ENCODE peak calls at places on chromosomes 6 and 20, in seven cellular contexts. E, F, Z, M, C, Y and G are unnamed samples.
A peak's percentile ranks its signal among the peaks of the same experiment; 100 is the strongest.

GRCh38 chr20:23407770-23408467 is 13.4 kb downstream of the NAPB start:
- DNase-seq in E (no peak), F (no peak), Z (no peak), M (no peak), C (no peak), Y (no peak), G (no peak)

GRCh38 chr6:113763311-113763766 is 93.8 kb upstream of the MARCKS start:
- DNase-seq in E (no peak), F (no peak), Z (peak; percentile 86), M (no peak), C (no peak), Y (peak; percentile 7), G (peak; percentile 28)

GRCh38 chr6:139007428-139007827 is 19.4 kb upstream of the REPS1 start:
- DNase-seq in E (no peak), F (no peak), Z (no peak), M (no peak), C (no peak), Y (no peak), G (no peak)

GRCh38 chr6:62150048-62150663 is 135.9 kb downstream of the KHDRBS2 start:
- DNase-seq in E (peak; percentile 2), F (no peak), Z (peak; percentile 62), M (no peak), C (no peak), Y (peak; percentile 0), G (no peak)

GRCh38 chr6:131258010-131258652 is 122.9 kb downstream of the AKAP7 start:
- DNase-seq in E (no peak), F (no peak), Z (peak; percentile 55), M (no peak), C (no peak), Y (no peak), G (no peak)

GRCh38 chr20:48686238-48687096 is 141.3 kb downstream of the PREX1 start:
- DNase-seq in E (peak; percentile 18), F (peak; percentile 38), Z (no peak), M (no peak), C (peak; percentile 50), Y (no peak), G (no peak)

GRCh38 chr6:107079429-107079828 is 35.9 kb downstream of the BEND3 start:
- DNase-seq in E (no peak), F (no peak), Z (no peak), M (no peak), C (no peak), Y (no peak), G (no peak)

GRCh38 chr20:4090756-4091331 is 75.5 kb upstream of the RNF24 start:
- DNase-seq in E (no peak), F (no peak), Z (no peak), M (no peak), C (no peak), Y (peak; percentile 95), G (no peak)

GRCh38 chr6:40734607-40735006 is 147.4 kb upstream of the LRFN2 start:
- DNase-seq in E (no peak), F (no peak), Z (no peak), M (no peak), C (no peak), Y (no peak), G (no peak)

GRCh38 chr20:34112600-34113061 is 588 bp upstream of the EIF2S2 start:
- DNase-seq in E (no peak), F (no peak), Z (peak; percentile 25), M (no peak), C (peak; percentile 12), Y (peak; percentile 31), G (no peak)

GRCh38 chr6:31466466-31466865 is 31.5 kb upstream of the MICB start:
- DNase-seq in E (no peak), F (no peak), Z (no peak), M (no peak), C (no peak), Y (no peak), G (no peak)

GRCh38 chr6:145891126-145891525 is 73.0 kb downstream of the SHPRH start:
- DNase-seq in E (peak; percentile 66), F (no peak), Z (peak; percentile 12), M (no peak), C (no peak), Y (peak; percentile 96), G (no peak)

DNA sequence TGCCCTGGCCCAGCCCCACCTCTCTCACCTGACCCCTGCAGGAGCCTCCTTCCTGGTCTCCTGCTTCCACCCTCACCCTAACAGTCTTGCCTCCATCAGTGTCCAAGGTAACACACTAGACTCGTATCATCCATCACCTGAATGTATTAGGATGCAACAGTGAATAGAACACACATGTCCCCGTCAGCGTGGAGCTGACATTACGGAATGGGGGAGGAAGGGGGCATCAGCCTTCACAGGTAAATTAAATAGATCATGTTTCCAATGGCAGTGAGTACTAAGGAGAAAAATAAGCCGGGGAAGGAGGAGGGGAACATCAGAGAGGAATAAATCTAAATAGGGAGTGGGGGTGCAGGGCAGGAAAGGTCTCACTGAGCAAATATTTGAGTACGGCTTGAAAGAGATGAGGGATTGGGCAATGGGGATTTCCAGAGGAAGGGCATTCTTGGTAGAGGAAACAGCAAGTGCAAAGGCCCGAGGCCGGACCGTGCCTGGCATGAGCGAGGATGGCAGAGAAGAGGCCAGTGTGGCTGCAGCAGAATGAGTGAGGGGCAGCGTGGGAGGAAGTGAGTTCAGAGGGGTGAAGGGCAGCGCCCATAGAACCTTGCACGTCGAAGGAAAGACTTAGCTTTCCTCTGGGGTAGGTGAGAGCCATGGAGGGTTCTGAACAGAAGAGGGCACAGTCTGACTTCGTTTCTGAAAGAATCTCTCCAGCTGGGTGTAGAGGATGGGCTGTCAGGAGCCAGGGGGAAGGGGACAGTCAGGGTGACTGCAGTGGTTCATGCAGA is 110.1 kb upstream of the PTPN1 start:
- DNase-seq in E (no peak), F (no peak), Z (peak; percentile 72), M (no peak), C (no peak), Y (peak; percentile 60), G (no peak)
- TF ChIP-seq CTCF in E (peak; percentile 3), F (peak; percentile 27), Z (peak; percentile 22), M (no peak), C (no peak), Y (peak; percentile 3), G (no peak)

GRCh38 chr20:19210426-19211155 is 1.9 kb upstream of the SLC24A3 start:
- DNase-seq in E (no peak), F (no peak), Z (peak; percentile 6), M (no peak), C (no peak), Y (no peak), G (no peak)

GRCh38 chr20:19211661-19212523 is 550 bp upstream of the SLC24A3 start:
- DNase-seq in E (peak; percentile 15), F (peak; percentile 28), Z (no peak), M (no peak), C (no peak), Y (no peak), G (no peak)

GRCh38 chr20:19213946-19214490 is 1.6 kb downstream of the SLC24A3 start:
- DNase-seq in E (no peak), F (no peak), Z (no peak), M (no peak), C (no peak), Y (no peak), G (no peak)

GRCh38 chr20:19211252-19211651 is 1.2 kb upstream of the SLC24A3 start:
- DNase-seq in E (no peak), F (no peak), Z (no peak), M (no peak), C (no peak), Y (no peak), G (no peak)

DNA sequence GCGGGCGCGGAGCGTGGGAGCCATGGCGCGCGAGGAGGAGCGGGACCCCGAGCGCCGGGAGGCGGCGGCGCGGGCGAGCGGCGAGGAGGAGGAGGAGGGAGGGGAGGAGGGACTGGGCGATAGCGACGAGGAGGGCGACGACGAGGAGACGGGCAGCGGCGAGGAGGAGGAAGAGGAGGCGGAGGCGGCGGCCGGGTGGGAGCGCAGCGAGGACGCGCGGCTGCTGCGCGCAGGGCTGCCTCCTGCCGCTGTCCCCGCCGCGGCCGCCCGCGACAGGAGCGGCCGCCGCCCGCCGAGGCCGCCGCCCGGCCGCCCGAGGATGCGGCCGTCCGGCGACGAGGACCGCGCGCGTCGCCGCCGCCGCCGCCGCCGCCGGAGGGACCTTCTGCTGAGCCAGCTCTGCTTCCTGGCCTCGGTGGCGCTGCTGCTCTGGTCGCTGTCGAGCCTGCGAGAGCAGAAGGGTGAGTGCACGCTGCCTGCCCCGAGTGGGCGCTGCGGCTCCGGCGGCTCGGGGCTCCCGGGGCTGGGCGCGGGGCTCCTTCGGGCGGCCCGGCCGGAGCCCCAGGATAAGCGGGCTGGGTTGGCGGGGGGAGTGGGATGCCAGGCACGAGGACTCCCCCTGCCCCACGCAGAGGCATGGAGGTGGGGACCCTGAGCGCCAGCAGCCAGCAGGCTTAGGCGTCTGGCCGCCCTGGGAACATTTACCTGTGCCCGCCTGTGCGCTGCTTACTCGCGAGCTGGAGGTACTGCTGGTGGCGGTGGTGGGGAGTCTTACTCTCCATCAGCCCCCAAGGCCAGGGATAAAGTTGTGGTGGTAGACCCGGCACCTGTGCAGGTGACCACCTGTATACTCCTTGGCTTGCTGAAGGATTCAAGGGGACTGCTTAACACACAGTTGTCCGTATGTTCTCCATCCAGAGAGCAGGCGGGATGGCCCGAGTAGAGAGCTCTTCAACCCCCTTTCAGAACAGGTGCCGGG is at the start of gene SLC24A3:
- DNase-seq in E (peak; percentile 30), F (peak; percentile 75), Z (peak; percentile 6), M (no peak), C (peak; percentile 63), Y (no peak), G (no peak)
- TF ChIP-seq CTCF in E (peak; percentile 42), F (peak; percentile 64), Z (peak; percentile 32), M (peak; percentile 43), C (peak; percentile 30), Y (no peak), G (peak; percentile 62)

GRCh38 chr20:51563141-51563596 is 20.6 kb upstream of the NFATC2 start:
- DNase-seq in E (no peak), F (no peak), Z (no peak), M (no peak), C (no peak), Y (no peak), G (no peak)

GRCh38 chr20:51563597-51564332 is 21.2 kb upstream of the NFATC2 start:
- DNase-seq in E (peak; percentile 95), F (peak; percentile 57), Z (peak; percentile 60), M (peak; percentile 88), C (peak; percentile 58), Y (peak; percentile 86), G (no peak)

GRCh38 chr20:51560550-51561307 is 18.2 kb upstream of the NFATC2 start:
- DNase-seq in E (no peak), F (no peak), Z (no peak), M (no peak), C (no peak), Y (peak; percentile 19), G (no peak)

GRCh38 chr20:51562027-51562333 is 19.5 kb upstream of the NFATC2 start:
- DNase-seq in E (peak; percentile 59), F (no peak), Z (no peak), M (no peak), C (no peak), Y (peak; percentile 19), G (no peak)

GRCh38 chr20:51562334-51563140 is 20.0 kb upstream of the NFATC2 start:
- DNase-seq in E (peak; percentile 97), F (peak; percentile 75), Z (peak; percentile 71), M (peak; percentile 94), C (peak; percentile 89), Y (peak; percentile 95), G (no peak)
- TF ChIP-seq CTCF in E (no peak), F (no peak), Z (no peak), M (no peak), C (no peak), Y (peak; percentile 16), G (no peak)

DNA sequence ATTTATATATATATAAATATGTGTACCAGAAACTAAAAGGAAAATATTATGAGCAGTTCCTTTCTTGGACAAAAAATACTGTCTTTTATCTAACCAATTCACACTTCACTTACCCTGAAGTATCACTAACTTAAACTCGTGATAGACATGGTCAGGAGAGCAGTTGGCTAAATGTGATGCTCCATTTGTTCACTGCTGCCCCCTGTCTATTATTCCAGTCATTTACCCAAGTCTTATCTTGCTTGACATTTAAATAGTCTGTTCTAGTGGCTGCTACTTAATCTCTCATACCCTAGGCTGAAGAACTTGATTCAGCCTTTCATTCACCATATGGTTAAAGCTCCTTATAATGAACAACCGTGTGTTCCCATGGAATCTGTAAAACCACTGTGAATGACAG is 789.6 kb upstream of the EYS start:
- DNase-seq in E (peak; percentile 3), F (no peak), Z (peak; percentile 1), M (no peak), C (no peak), Y (no peak), G (no peak)
- TF ChIP-seq CTCF in E (peak; percentile 13), F (no peak), Z (no peak), M (no peak), C (no peak), Y (no peak), G (peak; percentile 36)